ENCODE peak calls at places on chromosomes 11 and 22, in seven cellular contexts. M is SHP77, A is fibroblast of mammary gland, W is astrocyte of the spinal cord, O is endothelial cell, E is ELF-1, J is HEK293T. U is an unnamed sample.

GRCh38 chr11:5234390-5234834 is at the start of gene HBD:
- DNase-seq in A (no peak), J (no peak), W (peak), E (no peak), M (no peak), O (no peak), U (no peak)

GRCh38 chr11:7904910-7905309 is 26.2 kb downstream of the OR10A6 start:
- DNase-seq in O (no peak), W (peak), E (peak), A (peak), J (no peak), M (no peak), U (no peak)

GRCh38 chr11:96238563-96239166 is 104.3 kb downstream of the MAML2 start:
- DNase-seq in E (no peak), W (no peak), M (no peak), A (peak), J (no peak), O (no peak), U (no peak)

GRCh38 chr11:70493891-70494290 is 95.6 kb downstream of the CTTN start:
- DNase-seq in A (no peak), J (no peak), E (no peak), M (no peak), W (no peak), O (no peak), U (no peak)

GRCh38 chr11:119793335-119793984 is 64.5 kb upstream of the NECTIN1 start:
- DNase-seq in J (no peak), E (no peak), M (no peak), O (no peak), A (peak), W (no peak), U (no peak)

GRCh38 chr22:49861642-49862407 is 8.2 kb downstream of the ZBED4 start:
- DNase-seq in A (peak), W (no peak), M (no peak), J (no peak), O (no peak), E (no peak), U (no peak)

GRCh38 chr11:134951305-134951700 is 539.3 kb upstream of the B3GAT1 start:
- DNase-seq in E (no peak), J (no peak), W (peak), O (no peak), M (no peak), A (peak), U (no peak)

GRCh38 chr11:66056541-66056940 is 4.4 kb downstream of the SF3B2 start:
- DNase-seq in M (no peak), W (no peak), A (no peak), J (no peak), E (no peak), O (no peak), U (no peak)

GRCh38 chr22:48488149-48488551 is 1339.5 kb downstream of the BRD1 start:
- DNase-seq in A (no peak), E (no peak), O (no peak), J (no peak), W (no peak), M (no peak), U (no peak)

GRCh38 chr11:6397156-6397555 is 6.9 kb downstream of the SMPD1 start:
- DNase-seq in J (no peak), W (no peak), O (no peak), M (no peak), E (no peak), A (no peak), U (no peak)

GRCh38 chr22:39494471-39495120 is 7.5 kb upstream of the MIEF1 start:
- DNase-seq in J (no peak), M (no peak), W (no peak), A (peak), O (no peak), E (no peak), U (no peak)

GRCh38 chr22:49405590-49405989 is 422.1 kb downstream of the BRD1 start:
- DNase-seq in E (no peak), J (no peak), O (no peak), W (no peak), M (no peak), A (no peak), U (no peak)

GRCh38 chr11:60867871-60868681 is 734 bp downstream of the ZP1 start:
- DNase-seq in O (no peak), M (no peak), A (no peak), W (no peak), J (no peak), E (no peak), U (no peak)

GRCh38 chr11:72814831-72815618 is 814 bp downstream of the ATG16L2 start:
- DNase-seq in O (peak), A (peak), M (peak), J (peak), W (peak), E (peak), U (peak)

U was measured in activated CD4-positive, alpha-beta T cell treated with anti-CD3 and anti-CD28 coated beads, Interleukin-2, amount 50 U/mL, for 48 hours.